ENCODE peak calls at places on chromosomes 6 and 20, in four cellular contexts. R is WTC11, I is HepG2, V is K562. U is an unnamed sample.

GRCh38 chr6:155495011-155495768 is 39.6 kb upstream of the NOX3 start:
- DNase-seq in R (peak), I (peak), V (no peak), U (no peak)

GRCh38 chr20:63071541-63072181 is 64.9 kb upstream of the BHLHE23 start:
- DNase-seq in R (peak), I (no peak), V (peak), U (no peak)

GRCh38 chr6:158006331-158006730 is 24.7 kb downstream of the SYNJ2 start:
- DNase-seq in R (no peak), I (no peak), V (no peak), U (no peak)

GRCh38 chr6:3307436-3307835 is 48.7 kb downstream of the PSMG4 start:
- DNase-seq in R (peak), I (no peak), V (no peak), U (no peak)

GRCh38 chr20:55472704-55473103 is 532.6 kb downstream of the CBLN4 start:
- DNase-seq in R (no peak), I (peak), V (no peak), U (no peak)

GRCh38 chr20:59173938-59174496 is 10.4 kb downstream of the ZNF831 start:
- DNase-seq in R (no peak), I (no peak), V (no peak), U (no peak)

GRCh38 chr20:8777866-8778265 is 291.0 kb upstream of the PLCB4 start:
- DNase-seq in R (no peak), I (no peak), V (no peak), U (no peak)

GRCh38 chr20:44961868-44962267 is 1.7 kb upstream of the TOMM34 start:
- DNase-seq in R (no peak), I (peak), V (no peak), U (no peak)

GRCh38 chr6:122696079-122696478 is 83.4 kb upstream of the FABP7 start:
- DNase-seq in R (no peak), I (no peak), V (no peak), U (no peak)

GRCh38 chr20:37941992-37942391 is 39.1 kb downstream of the VSTM2L start:
- DNase-seq in R (no peak), I (no peak), V (no peak), U (no peak)

GRCh38 chr6:159074120-159074684 is 29.4 kb upstream of the TAGAP start:
- DNase-seq in R (no peak), I (no peak), V (peak), U (no peak)

GRCh38 chr6:148112851-148113319 is 229.8 kb upstream of the SASH1 start:
- DNase-seq in R (no peak), I (no peak), V (no peak), U (no peak)

GRCh38 chr20:62921119-62921687 is 5.1 kb downstream of the DIDO1 start:
- DNase-seq in R (peak), I (peak), V (peak), U (no peak)

GRCh38 chr6:42960243-42961019 is at the start of gene GNMT:
- DNase-seq in R (peak), I (peak), V (no peak), U (no peak)

GRCh38 chr6:122014961-122015360 is 384.5 kb upstream of the HSF2 start:
- DNase-seq in R (no peak), I (no peak), V (no peak), U (no peak)

GRCh38 chr20:24102749-24103148 is 114.2 kb upstream of the GGTLC1 start:
- DNase-seq in R (no peak), I (no peak), V (no peak), U (no peak)

GRCh38 chr20:24481188-24481587 is 11.8 kb downstream of the SYNDIG1 start:
- DNase-seq in R (no peak), I (no peak), V (no peak), U (no peak)

GRCh38 chr20:63202021-63202420 is 13.9 kb downstream of the YTHDF1 start:
- DNase-seq in R (no peak), I (no peak), V (peak), U (no peak)

GRCh38 chr6:90168693-90169131 is 127.9 kb downstream of the BACH2 start:
- DNase-seq in R (no peak), I (no peak), V (no peak), U (no peak)

GRCh38 chr20:44065401-44066340 is 121.3 kb downstream of the JPH2 start:
- DNase-seq in R (no peak), I (no peak), V (no peak), U (no peak)

DNA sequence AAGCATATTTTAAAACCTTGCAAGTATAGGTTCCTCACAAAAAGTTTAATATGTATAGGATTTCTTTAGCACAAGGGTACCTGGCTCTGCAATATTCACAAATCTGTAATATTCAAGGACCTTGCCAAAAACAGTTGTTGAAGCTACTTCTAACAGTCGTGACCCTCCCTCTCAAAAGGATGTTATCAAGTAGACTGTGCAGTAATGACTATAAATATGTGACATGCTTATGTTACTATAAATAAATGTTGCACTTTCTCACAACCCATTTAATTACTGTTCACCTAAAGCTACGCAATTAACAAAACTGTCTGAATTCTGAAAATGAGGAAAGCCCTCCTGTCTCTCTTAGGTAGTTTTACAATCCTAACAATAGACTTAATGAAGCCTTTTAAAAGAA is 41.8 kb downstream of the FYN start:
- DNase-seq in R (no peak), I (no peak), V (no peak), U (no peak)
- TF ChIP-seq NR2C2 in R (no peak), I (no peak), V (no peak), U (no peak)

GRCh38 chr6:166006593-166007301 is 160.9 kb downstream of the TBXT start:
- DNase-seq in R (no peak), I (no peak), V (no peak), U (no peak)
- TF ChIP-seq NR2C2 in R (no peak), I (no peak), V (no peak), U (no peak)

GRCh38 chr6:16184129-16184528 is 54.3 kb upstream of the GMPR start:
- DNase-seq in R (peak), I (peak), V (peak), U (peak)
- TF ChIP-seq NR2C2 in R (no peak), I (no peak), V (no peak), U (no peak)

DNA sequence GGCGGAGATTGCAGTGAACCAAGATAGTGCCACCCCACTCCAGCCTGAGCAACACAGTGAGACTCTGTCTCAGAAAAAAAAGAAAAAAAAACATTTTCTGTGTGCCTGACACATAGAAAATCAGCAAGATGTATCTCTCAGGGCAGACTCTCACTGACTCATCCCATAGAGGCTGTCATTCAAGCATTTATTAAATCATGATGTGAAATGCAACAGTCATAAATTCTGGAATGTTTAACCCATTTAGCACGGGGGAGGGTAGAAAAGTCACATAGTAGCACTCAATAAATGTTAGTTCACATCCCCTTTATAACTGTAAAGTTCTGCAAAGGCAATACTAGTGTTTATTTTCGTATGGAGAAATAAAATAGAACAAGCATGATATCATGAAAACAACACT is 15.6 kb upstream of the CARMIL1 start:
- DNase-seq in R (no peak), I (no peak), V (no peak), U (no peak)
- TF ChIP-seq NR2C2 in R (no peak), I (no peak), V (no peak), U (no peak)

GRCh38 chr20:56656632-56657031 is 27.5 kb downstream of the TFAP2C start:
- DNase-seq in R (no peak), I (no peak), V (no peak), U (no peak)
- TF ChIP-seq NR2C2 in R (no peak), I (no peak), V (no peak), U (no peak)

GRCh38 chr6:79466222-79466834 is 70.9 kb downstream of the LCA5 start:
- DNase-seq in R (no peak), I (no peak), V (no peak), U (no peak)

GRCh38 chr6:79468116-79468515 is 69.1 kb downstream of the LCA5 start:
- DNase-seq in R (no peak), I (no peak), V (no peak), U (no peak)

GRCh38 chr6:79468587-79468986 is 68.6 kb downstream of the LCA5 start:
- DNase-seq in R (no peak), I (no peak), V (no peak), U (no peak)

GRCh38 chr6:79469381-79470246 is 67.6 kb downstream of the LCA5 start:
- DNase-seq in R (no peak), I (no peak), V (no peak), U (no peak)

GRCh38 chr6:79467716-79468115 is 69.5 kb downstream of the LCA5 start:
- DNase-seq in R (no peak), I (peak), V (no peak), U (no peak)
- TF ChIP-seq NR2C2 in R (no peak), I (no peak), V (peak), U (no peak)

GRCh38 chr6:144528605-144529425 is 243.7 kb downstream of the UTRN start:
- DNase-seq in R (peak), I (no peak), V (no peak), U (no peak)
- TF ChIP-seq NR2C2 in R (no peak), I (no peak), V (no peak), U (no peak)

DNA sequence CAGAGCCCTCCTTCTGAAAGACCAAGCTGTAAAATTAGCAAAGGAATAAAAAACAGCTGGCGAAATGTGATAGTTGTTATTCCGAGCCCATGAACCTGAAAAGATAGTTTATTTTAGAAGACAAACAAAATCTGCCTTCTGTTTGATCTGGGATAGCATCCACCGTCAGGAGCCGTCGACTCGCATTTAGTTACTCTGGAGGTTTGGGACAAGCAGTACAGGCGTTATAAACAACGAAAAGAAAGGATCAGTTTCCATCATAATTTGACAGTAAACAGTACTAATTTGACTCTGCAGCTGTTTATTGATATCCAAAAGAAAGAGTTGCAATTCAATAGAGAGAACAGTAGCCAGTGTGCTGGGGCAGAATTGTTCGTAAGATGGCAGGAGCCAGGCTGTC is 161.3 kb downstream of the CLIC5 start:
- DNase-seq in R (no peak), I (no peak), V (no peak), U (no peak)
- TF ChIP-seq NR2C2 in R (no peak), I (no peak), V (no peak), U (no peak)